ENCODE peak calls at places on chromosomes 5 and 9, in seven cellular contexts. K is stimulated activated CD4-positive, alpha-beta T cell treated with anti-CD3 and anti-CD28 coated beads, Interleukin-4, amount 100 ng/mL, for 1 hour; J is DMS153; E is IMR-90; D is NCI-H1436; R is C1 segment of cervical spinal cord; S is PC-3. W is an unnamed sample.

GRCh38 chr5:154791535-154791934 is 36.4 kb downstream of the LARP1 start:
- DNase-seq in S (no peak), J (no peak), R (no peak), E (no peak), D (no peak), K (no peak), W (no peak)

GRCh38 chr9:20561542-20561941 is 60.8 kb downstream of the MLLT3 start:
- DNase-seq in E (no peak), J (no peak), S (no peak), D (no peak), K (no peak), R (no peak), W (no peak)

GRCh38 chr5:67306997-67307580 is 110.5 kb upstream of the CD180 start:
- DNase-seq in S (no peak), D (no peak), K (no peak), E (no peak), R (no peak), J (no peak), W (no peak)

GRCh38 chr9:124353166-124353768 is 62.0 kb downstream of the PSMB7 start:
- DNase-seq in D (no peak), E (no peak), J (no peak), R (no peak), S (no peak), K (no peak), W (no peak)

GRCh38 chr5:5523066-5523505 is 100.6 kb downstream of the ICE1 start:
- DNase-seq in D (no peak), R (no peak), K (no peak), J (no peak), S (peak; percentile 10), E (peak; percentile 35), W (no peak)

GRCh38 chr5:145028626-145029025 is 806.5 kb downstream of the PRELID2 start:
- DNase-seq in K (no peak), D (no peak), J (no peak), E (no peak), R (no peak), S (no peak), W (no peak)

GRCh38 chr5:56522972-56523371 is 289.8 kb upstream of the ANKRD55 start:
- DNase-seq in K (no peak), J (no peak), D (no peak), E (peak; percentile 24), S (peak; percentile 24), R (no peak), W (no peak)

GRCh38 chr5:85533324-85533723 is 1084.4 kb upstream of the COX7C start:
- DNase-seq in R (no peak), D (no peak), E (no peak), J (no peak), K (no peak), S (no peak), W (no peak)

GRCh38 chr9:37859043-37859442 is 44.9 kb downstream of the SLC25A51 start:
- DNase-seq in S (peak; percentile 7), D (no peak), J (no peak), R (no peak), K (no peak), E (peak; percentile 33), W (no peak)

GRCh38 chr5:18354828-18355227 is 720.6 kb downstream of the TAF11L14 start:
- DNase-seq in D (no peak), J (no peak), K (no peak), R (no peak), E (no peak), S (no peak), W (no peak)

GRCh38 chr5:98651715-98652114 is 121.7 kb upstream of the RGMB start:
- DNase-seq in K (no peak), D (no peak), E (peak; percentile 9), J (no peak), R (no peak), S (peak; percentile 29), W (no peak)

GRCh38 chr9:107894572-107895261 is 405.1 kb upstream of the KLF4 start:
- DNase-seq in E (peak; percentile 93), K (no peak), D (no peak), R (no peak), S (no peak), J (no peak), W (no peak)

GRCh38 chr5:97049175-97049574 is 93.2 kb downstream of the LIX1 start:
- DNase-seq in D (no peak), E (no peak), S (no peak), J (no peak), R (no peak), K (no peak), W (no peak)

GRCh38 chr9:127187231-127187956 is 65.0 kb upstream of the ANGPTL2 start:
- DNase-seq in S (peak; percentile 90), E (peak; percentile 99), K (no peak), J (no peak), R (no peak), D (no peak), W (peak; percentile 11)

GRCh38 chr5:149474198-149474597 is 77.0 kb downstream of the CSNK1A1 start:
- DNase-seq in D (no peak), J (no peak), S (peak; percentile 82), E (no peak), K (no peak), R (no peak), W (no peak)

GRCh38 chr9:135993409-135993742 is 32.2 kb upstream of the UBAC1 start:
- DNase-seq in S (no peak), K (no peak), D (no peak), J (no peak), E (no peak), R (no peak), W (no peak)

GRCh38 chr5:74192606-74193299 is 447.8 kb downstream of the ENC1 start:
- DNase-seq in J (no peak), R (no peak), K (no peak), D (no peak), E (no peak), S (no peak), W (no peak)

GRCh38 chr9:87310827-87311564 is 186.7 kb upstream of the DAPK1 start:
- DNase-seq in R (no peak), K (no peak), J (no peak), E (no peak), S (no peak), D (no peak), W (no peak)

GRCh38 chr5:138282918-138283742 is 8.7 kb upstream of the GFRA3 start:
- DNase-seq in E (peak; percentile 67), S (peak; percentile 30), J (no peak), R (peak; percentile 1), K (no peak), D (no peak), W (no peak)

GRCh38 chr9:134340475-134341186 is 14.4 kb downstream of the RXRA start:
- DNase-seq in E (no peak), K (no peak), R (peak; percentile 33), J (no peak), S (no peak), D (no peak), W (no peak)

GRCh38 chr5:123429221-123429954 is 6.2 kb upstream of the CEP120 start:
- DNase-seq in R (no peak), S (no peak), J (no peak), K (no peak), E (no peak), D (no peak), W (no peak)

GRCh38 chr5:53243403-53243802 is 133.8 kb upstream of the MOCS2 start:
- DNase-seq in J (no peak), R (no peak), D (no peak), S (no peak), E (no peak), K (no peak), W (no peak)

GRCh38 chr9:99140685-99141314 is 35.9 kb downstream of the TGFBR1 start:
- DNase-seq in K (peak; percentile 36), J (no peak), R (peak; percentile 24), D (peak; percentile 17), S (peak; percentile 51), E (peak; percentile 67), W (no peak)

GRCh38 chr5:131198625-131199024 is 27.9 kb downstream of the LYRM7 start:
- DNase-seq in J (no peak), E (peak; percentile 78), R (no peak), D (no peak), S (peak; percentile 40), K (no peak), W (no peak)

GRCh38 chr9:114452219-114453169 is 52.8 kb downstream of the WHRN start:
- DNase-seq in D (peak; percentile 68), S (no peak), J (peak; percentile 78), E (no peak), R (no peak), K (peak; percentile 22), W (no peak)

GRCh38 chr9:121398374-121398773 is 28.3 kb upstream of the STOM start:
- DNase-seq in D (no peak), E (peak; percentile 100), J (no peak), R (no peak), K (no peak), S (peak; percentile 48), W (peak; percentile 11)

GRCh38 chr9:127121628-127122175 is 733 bp downstream of the ANGPTL2 start:
- DNase-seq in S (no peak), K (no peak), E (peak; percentile 35), D (no peak), J (no peak), R (no peak), W (no peak)

GRCh38 chr9:85479305-85479704 is 262.4 kb downstream of the AGTPBP1 start:
- DNase-seq in S (no peak), R (no peak), D (no peak), J (no peak), E (no peak), K (no peak), W (no peak)

GRCh38 chr9:121118266-121118665 is 43.5 kb downstream of the CNTRL start:
- DNase-seq in K (no peak), R (no peak), E (no peak), J (no peak), S (no peak), D (no peak), W (no peak)

W was measured in NCI-H2107.